ENCODE peak calls at places on chromosomes 6 and 20, in five cellular contexts. D, I, A, C and W are unnamed samples.

GRCh38 chr6:157063176-157063934 is 260.0 kb downstream of the TMEM242 start:
- DNase-seq in A (no peak), C (no peak), I (no peak), D (no peak), W (no peak)

GRCh38 chr6:151652338-151652737 is 155.1 kb upstream of the ESR1 start:
- DNase-seq in I (no peak), A (no peak), D (no peak), C (no peak), W (no peak)

GRCh38 chr6:1665214-1665613 is 55.5 kb downstream of the FOXC1 start:
- DNase-seq in C (no peak), A (no peak), D (no peak), I (no peak), W (no peak)

GRCh38 chr6:109783245-109783990 is 92.3 kb downstream of the FIG4 start:
- DNase-seq in I (no peak), C (no peak), D (peak), A (no peak), W (no peak)

GRCh38 chr6:144712541-144712940 is 427.4 kb downstream of the UTRN start:
- DNase-seq in D (no peak), A (no peak), C (no peak), I (no peak), W (no peak)

GRCh38 chr6:96899019-96899418 is 1.3 kb upstream of the NDUFAF4 start:
- DNase-seq in I (no peak), C (peak), D (peak), A (no peak), W (no peak)

GRCh38 chr6:35318200-35318844 is 20.7 kb downstream of the DEF6 start:
- DNase-seq in I (peak), D (peak), A (no peak), C (peak), W (no peak)

GRCh38 chr20:57089701-57090144 is 176.7 kb downstream of the BMP7 start:
- DNase-seq in I (peak), C (peak), A (peak), D (peak), W (peak)

GRCh38 chr6:83068628-83069027 is 1.2 kb downstream of the DOP1A start:
- DNase-seq in C (no peak), A (no peak), I (no peak), D (no peak), W (no peak)

GRCh38 chr20:46990017-46990810 is 95.6 kb downstream of the EYA2 start:
- DNase-seq in D (no peak), C (peak), A (no peak), I (no peak), W (no peak)

GRCh38 chr6:155215906-155216305 is 47.9 kb upstream of the CLDN20 start:
- DNase-seq in I (no peak), C (no peak), D (no peak), A (no peak), W (no peak)

GRCh38 chr20:58078741-58079522 is 149.5 kb downstream of the ANKRD60 start:
- DNase-seq in C (no peak), A (no peak), I (no peak), D (no peak), W (no peak)

GRCh38 chr6:88248709-88249321 is 82.7 kb upstream of the CNR1 start:
- DNase-seq in D (no peak), I (no peak), C (no peak), A (no peak), W (no peak)

GRCh38 chr6:165468836-165469235 is 159.4 kb upstream of the C6orf118 start:
- DNase-seq in D (no peak), I (no peak), C (no peak), A (no peak), W (no peak)

GRCh38 chr6:39772559-39773283 is 19.5 kb upstream of the DAAM2 start:
- DNase-seq in C (no peak), A (no peak), I (no peak), D (no peak), W (no peak)

GRCh38 chr6:100349366-100349765 is 115.4 kb downstream of the SIM1 start:
- DNase-seq in C (no peak), D (no peak), A (no peak), I (no peak), W (no peak)

GRCh38 chr6:40907198-40907701 is 131.8 kb downstream of the UNC5CL start:
- DNase-seq in C (no peak), I (no peak), D (no peak), A (no peak), W (no peak)

GRCh38 chr20:9409981-9410380 is 104.4 kb upstream of the LAMP5 start:
- DNase-seq in A (no peak), I (no peak), C (no peak), D (no peak), W (no peak)

GRCh38 chr6:161204866-161205557 is 68.8 kb downstream of the AGPAT4 start:
- DNase-seq in A (no peak), D (no peak), C (no peak), I (no peak), W (no peak)

GRCh38 chr6:36912583-36912982 is 26.8 kb downstream of the C6orf89 start:
- DNase-seq in A (peak), D (no peak), C (peak), I (no peak), W (peak)

GRCh38 chr20:59670786-59671492 is 66.6 kb downstream of the PHACTR3 start:
- DNase-seq in A (no peak), C (peak), D (no peak), I (no peak), W (no peak)

GRCh38 chr20:3461191-3461874 is 9.5 kb upstream of the ATRN start:
- DNase-seq in C (peak), D (peak), I (no peak), A (no peak), W (no peak)

GRCh38 chr6:87482382-87482781 is 9.6 kb downstream of the SLC35A1 start:
- DNase-seq in D (no peak), C (no peak), A (no peak), I (no peak), W (no peak)

GRCh38 chr6:158666637-158667359 is 16.9 kb downstream of the SYTL3 start:
- DNase-seq in I (no peak), A (no peak), C (peak), D (no peak), W (no peak)

GRCh38 chr6:28371706-28372451 is 22.1 kb downstream of the ZKSCAN3 start:
- DNase-seq in D (no peak), C (no peak), A (no peak), I (no peak), W (no peak)

GRCh38 chr20:6348908-6349307 is 226.1 kb upstream of the FERMT1 start:
- DNase-seq in C (no peak), D (no peak), A (no peak), I (no peak), W (no peak)

GRCh38 chr6:43817192-43817591 is 47.2 kb downstream of the VEGFA start:
- DNase-seq in I (no peak), D (peak), A (no peak), C (no peak), W (no peak)

GRCh38 chr20:46361386-46361785 is 45.0 kb downstream of the ELMO2 start:
- DNase-seq in D (no peak), C (no peak), A (no peak), I (no peak), W (peak)

GRCh38 chr20:31894980-31895675 is 24.7 kb downstream of the TTLL9 start:
- DNase-seq in D (peak), C (peak), I (no peak), A (no peak), W (no peak)

GRCh38 chr6:157514659-157515496 is 133.9 kb downstream of the ZDHHC14 start:
- DNase-seq in A (no peak), I (no peak), C (no peak), D (no peak), W (no peak)

GRCh38 chr6:12735786-12736185 is 19.2 kb downstream of the PHACTR1 start:
- DNase-seq in C (no peak), D (no peak), I (no peak), A (no peak), W (no peak)

GRCh38 chr6:163806761-163807499 is 392.4 kb downstream of the QKI start:
- DNase-seq in A (no peak), I (peak), C (no peak), D (no peak), W (no peak)

GRCh38 chr6:89999995-90000825 is 105.9 kb downstream of the GJA10 start:
- DNase-seq in I (no peak), A (no peak), D (no peak), C (no peak), W (no peak)

GRCh38 chr6:165987483-165988305 is 180.0 kb downstream of the TBXT start:
- DNase-seq in A (no peak), I (peak), D (peak), C (peak), W (no peak)

GRCh38 chr20:39266989-39267388 is 304.8 kb downstream of the DHX35 start:
- DNase-seq in D (no peak), I (no peak), A (no peak), C (no peak), W (no peak)